ENCODE peak calls at places on chromosomes 3 and 15, in five cellular contexts. H is BE2C, S is left lung, O is body of pancreas, P is ovary. E is an unnamed sample.

GRCh38 chr3:126996905-126997304 is 14.0 kb downstream of the PLXNA1 start:
- DNase-seq in P (no peak), H (no peak), S (no peak), O (no peak), E (no peak)

GRCh38 chr3:181717505-181717904 is 5.8 kb downstream of the SOX2 start:
- DNase-seq in O (no peak), H (no peak), S (no peak), P (no peak), E (no peak)

GRCh38 chr3:59946401-59946800 is 896.6 kb upstream of the CFAP20DC start:
- DNase-seq in P (no peak), S (no peak), H (no peak), O (no peak), E (no peak)

GRCh38 chr15:89551502-89551901 is 23.8 kb upstream of the TICRR start:
- DNase-seq in S (no peak), H (no peak), P (no peak), O (no peak), E (no peak)

GRCh38 chr3:128568602-128569490 is 75.8 kb upstream of the GATA2 start:
- DNase-seq in S (no peak), P (no peak), O (no peak), H (no peak), E (no peak)

GRCh38 chr3:177357352-177358084 is 160.2 kb upstream of the TBL1XR1 start:
- DNase-seq in P (no peak), H (peak; percentile 57), S (peak; percentile 42), O (peak; percentile 58), E (peak; percentile 31)

GRCh38 chr15:92772626-92773244 is 117.2 kb upstream of the FAM174B start:
- DNase-seq in O (no peak), H (no peak), S (no peak), P (no peak), E (no peak)

GRCh38 chr15:79522656-79523055 is 90.5 kb downstream of the MINAR1 start:
- DNase-seq in H (no peak), P (no peak), O (no peak), S (no peak), E (no peak)

GRCh38 chr15:92097473-92098178 is 244.1 kb downstream of the SLCO3A1 start:
- DNase-seq in H (peak; percentile 48), P (no peak), S (no peak), O (peak; percentile 46), E (peak; percentile 45)

GRCh38 chr15:39797407-39797806 is 14.8 kb upstream of the FSIP1 start:
- DNase-seq in P (no peak), O (no peak), H (no peak), S (no peak), E (no peak)

GRCh38 chr15:39392469-39393047 is 188.3 kb upstream of the THBS1 start:
- DNase-seq in P (no peak), O (no peak), S (no peak), H (peak; percentile 16), E (no peak)

GRCh38 chr3:197256836-197257444 is 41.5 kb downstream of the DLG1 start:
- DNase-seq in O (peak; percentile 22), S (no peak), H (peak; percentile 43), P (no peak), E (peak; percentile 49)

GRCh38 chr3:111588527-111588926 is 6.6 kb downstream of the ZBED2 start:
- DNase-seq in S (no peak), H (no peak), O (no peak), P (no peak), E (no peak)

GRCh38 chr15:83053151-83053550 is 13.9 kb downstream of the BTBD1 start:
- DNase-seq in H (no peak), P (no peak), S (no peak), O (no peak), E (no peak)

GRCh38 chr15:85470549-85471271 is 90.3 kb downstream of the AKAP13 start:
- DNase-seq in H (no peak), O (no peak), S (no peak), P (no peak), E (no peak)

GRCh38 chr3:175608351-175608750 is 749.2 kb downstream of the NAALADL2 start:
- DNase-seq in S (no peak), H (no peak), O (no peak), P (no peak), E (no peak)

GRCh38 chr15:26087395-26087794 is 224.3 kb upstream of the ATP10A start:
- DNase-seq in P (no peak), O (no peak), S (no peak), H (no peak), E (no peak)

GRCh38 chr15:31079519-31079918 is 22.0 kb downstream of the TRPM1 start:
- DNase-seq in O (no peak), H (no peak), S (no peak), P (no peak), E (no peak)

GRCh38 chr15:91061997-91062396 is 38.1 kb upstream of the SV2B start:
- DNase-seq in S (no peak), H (no peak), P (no peak), O (no peak), E (no peak)

GRCh38 chr15:96200357-96200972 is 130.0 kb upstream of the NR2F2 start:
- DNase-seq in S (no peak), P (no peak), O (no peak), H (no peak), E (peak; percentile 68)

GRCh38 chr3:49780080-49780967 is 6.0 kb downstream of the IP6K1 start:
- DNase-seq in H (no peak), S (no peak), P (no peak), O (no peak), E (no peak)

GRCh38 chr3:170811515-170811914 is 58.5 kb downstream of the RPL22L1 start:
- DNase-seq in P (no peak), H (no peak), O (no peak), S (no peak), E (no peak)

GRCh38 chr15:72116680-72117447 is 1.1 kb downstream of the MYO9A start:
- DNase-seq in S (no peak), O (peak; percentile 28), P (peak; percentile 51), H (peak; percentile 37), E (peak; percentile 43)

GRCh38 chr3:112126501-112126900 is 6.5 kb downstream of the GCSAM start:
- DNase-seq in O (no peak), P (no peak), S (no peak), H (no peak), E (peak; percentile 46)

GRCh38 chr15:60829416-60829815 is 350.5 kb upstream of the ICE2 start:
- DNase-seq in H (no peak), S (no peak), P (no peak), O (no peak), E (no peak)

GRCh38 chr3:72888546-72889309 is 882 bp downstream of the GXYLT2 start:
- DNase-seq in H (no peak), O (no peak), S (no peak), P (no peak), E (no peak)

GRCh38 chr3:122689587-122689986 is 8.9 kb downstream of the PARP14 start:
- DNase-seq in O (no peak), S (no peak), H (no peak), P (no peak), E (no peak)

GRCh38 chr15:80832676-80833075 is 53.5 kb downstream of the CEMIP start:
- DNase-seq in O (no peak), P (no peak), H (peak; percentile 57), S (no peak), E (no peak)

GRCh38 chr15:28105224-28105791 is 6.2 kb upstream of the OCA2 start:
- DNase-seq in O (no peak), S (no peak), P (no peak), H (no peak), E (no peak)

GRCh38 chr3:140723576-140723975 is 45.7 kb downstream of the TRIM42 start:
- DNase-seq in S (no peak), H (no peak), P (no peak), O (no peak), E (no peak)

GRCh38 chr15:69314174-69314573 is 15.5 kb downstream of the PAQR5 start:
- DNase-seq in P (no peak), S (no peak), O (no peak), H (no peak), E (peak; percentile 12)

GRCh38 chr3:184568918-184569829 is 7.6 kb downstream of the EPHB3 start:
- DNase-seq in P (peak; percentile 93), O (peak; percentile 82), H (peak; percentile 70), S (peak; percentile 88), E (peak; percentile 60)

DNA sequence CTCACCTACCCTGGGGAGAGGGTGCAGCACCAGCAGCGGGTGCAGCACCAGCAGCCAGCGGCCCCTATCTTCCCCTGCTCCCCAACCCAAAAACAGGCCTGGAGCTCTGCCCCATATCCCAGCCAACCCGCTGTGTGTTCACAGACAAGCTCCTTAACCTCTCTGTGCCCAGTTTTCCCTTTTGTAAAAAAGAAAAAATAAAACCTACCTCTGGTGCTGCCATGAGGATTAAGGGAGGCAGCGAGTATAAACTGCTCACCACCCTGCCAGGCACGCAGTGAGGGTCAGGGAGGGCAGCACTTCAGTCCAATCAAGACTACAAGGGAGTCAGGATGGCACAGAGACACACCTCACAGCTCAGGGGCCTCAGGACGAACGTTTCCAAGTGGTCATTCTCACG is 163.3 kb downstream of the NUP210 start:
- DNase-seq in S (no peak), O (no peak), P (no peak), H (no peak), E (no peak)
- H3K4me1 ChIP-seq in S (no peaks in the 10 kb centered on the region), O (no peaks in the 10 kb centered on the region), P (no peaks in the 10 kb centered on the region), H (no peaks in the 10 kb centered on the region), E (no peaks in the 10 kb centered on the region)

DNA sequence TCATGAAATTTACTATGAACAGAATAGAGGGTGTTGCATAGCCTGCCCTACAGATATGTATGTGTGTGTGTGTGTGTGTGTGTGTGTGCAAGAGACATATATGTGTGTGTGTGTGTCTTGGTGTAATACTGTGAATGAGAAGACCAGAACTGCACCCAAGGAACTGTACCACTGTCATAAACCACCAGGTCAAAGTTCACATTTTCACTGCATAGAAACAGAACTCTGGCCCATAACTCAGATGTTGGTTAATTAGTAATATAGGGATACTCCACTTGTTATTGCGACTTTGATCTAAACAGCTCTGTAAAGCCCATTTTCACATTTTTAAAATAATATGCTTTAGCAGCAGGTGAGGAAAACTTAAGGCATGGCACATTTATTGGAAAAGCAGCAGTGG is 111.8 kb downstream of the IGF2BP2 start:
- DNase-seq in O (no peak), H (no peak), S (no peak), P (no peak), E (no peak)
- H3K4me1 ChIP-seq in O (no peaks in the 10 kb centered on the region), H (no peaks in the 10 kb centered on the region), S (peaks cover 15% of the 10 kb centered on the region), P (no peaks in the 10 kb centered on the region), E (peaks cover 49% of the 10 kb centered on the region)

DNA sequence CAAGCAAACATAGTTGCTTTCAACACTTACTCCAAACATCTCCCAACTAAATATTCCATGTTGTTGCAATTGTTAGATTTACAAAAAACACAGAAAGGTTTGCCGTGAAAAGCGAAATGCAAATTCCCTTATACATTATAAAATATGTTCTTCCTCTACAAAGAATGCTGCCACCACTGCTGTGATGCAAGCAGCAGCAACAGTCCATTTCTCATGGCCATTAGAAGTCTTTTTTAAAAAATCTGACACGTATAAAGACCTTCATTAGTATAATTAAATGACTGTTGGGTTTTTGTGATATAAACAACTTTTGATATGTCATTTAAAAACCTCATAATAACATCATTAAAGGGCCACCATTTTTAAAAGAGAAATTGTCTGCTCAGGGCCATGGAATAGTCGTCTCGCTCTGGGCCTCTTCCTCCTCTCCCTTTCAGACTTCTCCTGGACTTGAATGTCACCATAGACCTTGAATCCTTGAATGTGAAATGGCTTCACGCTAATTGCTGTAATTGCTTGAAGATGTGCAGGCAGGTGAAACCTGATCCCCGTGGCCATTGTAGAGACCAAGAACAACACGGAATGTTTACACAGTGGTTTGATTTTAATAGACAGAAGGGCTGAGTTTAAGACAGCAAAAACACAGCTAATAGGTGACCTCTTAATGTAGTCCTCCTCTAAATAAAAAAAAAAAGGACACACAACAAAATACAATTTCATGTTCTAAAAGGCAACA is 450.4 kb downstream of the FOXP1 start:
- DNase-seq in S (no peak), P (no peak), H (no peak), O (no peak), E (no peak)
- H3K4me1 ChIP-seq in S (peaks cover 62% of the 10 kb centered on the region), P (peaks cover 19% of the 10 kb centered on the region), H (peaks cover 11% of the 10 kb centered on the region), O (peaks cover 72% of the 10 kb centered on the region), E (peaks cover 56% of the 10 kb centered on the region)

GRCh38 chr3:61699622-61700021 is 138.3 kb downstream of the PTPRG start:
- DNase-seq in H (no peak), S (no peak), O (no peak), P (no peak), E (no peak)
- H3K4me1 ChIP-seq in H (no peaks in the 10 kb centered on the region), S (no peaks in the 10 kb centered on the region), O (peaks cover 5% of the 10 kb centered on the region), P (no peaks in the 10 kb centered on the region), E (peaks cover 46% of the 10 kb centered on the region)

E was measured in Caco-2.